ENCODE peak calls at places on chromosomes 3 and 15, in nine cellular contexts. Y is hypothalamus, T is Right ventricle myocardium superior, I is pons, M is AG04449, P is GM06990, B is NCI-H226, U is OCI-M1, F is GOT3. R is an unnamed sample.

GRCh38 chr3:81823882-81824395 is 62.5 kb upstream of the GBE1 start:
- DNase-seq in F (no peak), M (no peak), I (peak), B (no peak), Y (no peak), P (no peak), T (no peak), U (peak), R (no peak)

GRCh38 chr3:118987466-118987865 is 47.2 kb downstream of the IGSF11 start:
- DNase-seq in B (no peak), I (peak), T (peak), M (peak), P (no peak), F (no peak), U (peak), Y (peak), R (peak)

GRCh38 chr3:41102053-41102556 is 97.2 kb upstream of the CTNNB1 start:
- DNase-seq in M (no peak), T (no peak), F (no peak), B (peak), I (no peak), U (peak), Y (no peak), P (no peak), R (no peak)

GRCh38 chr3:197558000-197558399 is 2.2 kb upstream of the BDH1 start:
- DNase-seq in F (no peak), Y (no peak), P (no peak), B (no peak), I (no peak), U (no peak), T (no peak), M (no peak), R (no peak)

GRCh38 chr3:54427951-54428871 is 305.9 kb downstream of the CACNA2D3 start:
- DNase-seq in T (no peak), Y (no peak), I (peak), U (peak), F (peak), B (peak), M (peak), P (peak), R (peak)

GRCh38 chr15:93088981-93089854 is at the start of gene RGMA:
- DNase-seq in P (no peak), T (peak), B (peak), I (no peak), M (no peak), F (no peak), U (no peak), Y (no peak), R (no peak)

GRCh38 chr15:33737687-33738606 is 230.3 kb upstream of the CHRM5 start:
- DNase-seq in F (no peak), I (peak), U (peak), Y (no peak), P (no peak), T (no peak), B (no peak), M (no peak), R (no peak)

GRCh38 chr3:77039606-77040553 is at the start of gene ROBO2:
- DNase-seq in I (no peak), F (no peak), B (no peak), Y (no peak), T (peak), U (peak), M (no peak), P (no peak), R (peak)

GRCh38 chr15:32936283-32936918 is 218.6 kb downstream of the GREM1 start:
- DNase-seq in P (peak), Y (no peak), T (no peak), M (no peak), F (no peak), U (peak), B (no peak), I (peak), R (no peak)

GRCh38 chr15:72889545-72889944 is 106.0 kb upstream of the ADPGK start:
- DNase-seq in I (no peak), P (no peak), M (no peak), F (no peak), B (no peak), T (no peak), U (no peak), Y (no peak), R (no peak)

GRCh38 chr3:160052385-160053047 is 63.9 kb downstream of the IL12A start:
- DNase-seq in M (no peak), T (no peak), P (no peak), I (no peak), U (no peak), Y (no peak), B (no peak), F (no peak), R (no peak)

GRCh38 chr15:75554717-75555116 is 24.4 kb downstream of the PTPN9 start:
- DNase-seq in T (no peak), F (no peak), U (no peak), B (no peak), I (no peak), M (peak), P (no peak), Y (no peak), R (no peak)

GRCh38 chr3:3145831-3146230 is 19.1 kb downstream of the TRNT1 start:
- DNase-seq in U (no peak), B (no peak), M (no peak), T (no peak), Y (no peak), P (no peak), I (no peak), F (no peak), R (no peak)

GRCh38 chr3:15180042-15180611 is 25.9 kb upstream of the CAPN7 start:
- DNase-seq in U (peak), F (no peak), P (peak), M (no peak), I (no peak), Y (no peak), B (no peak), T (no peak), R (no peak)

GRCh38 chr3:116140100-116140689 is 305.1 kb downstream of the LSAMP start:
- DNase-seq in P (no peak), B (peak), Y (no peak), M (no peak), I (peak), T (no peak), F (no peak), U (peak), R (no peak)

GRCh38 chr3:100810671-100811070 is 101.4 kb downstream of the TFG start:
- DNase-seq in F (no peak), Y (no peak), U (no peak), B (peak), M (peak), P (no peak), T (no peak), I (no peak), R (no peak)

GRCh38 chr3:39460677-39461076 is 6.8 kb upstream of the MOBP start:
- DNase-seq in B (no peak), M (no peak), Y (peak), I (peak), T (no peak), P (no peak), U (no peak), F (no peak), R (peak)

GRCh38 chr15:31200735-31201151 is 99.2 kb upstream of the TRPM1 start:
- DNase-seq in T (peak), I (no peak), U (no peak), P (peak), B (no peak), Y (no peak), M (no peak), F (no peak), R (no peak)

GRCh38 chr3:150397220-150397619 is 10.9 kb upstream of the TSC22D2 start:
- DNase-seq in Y (no peak), F (no peak), M (no peak), B (no peak), P (no peak), I (no peak), T (no peak), U (no peak), R (no peak)

GRCh38 chr3:65398953-65399352 is 639.8 kb downstream of the MAGI1 start:
- DNase-seq in T (no peak), Y (no peak), U (no peak), B (no peak), F (no peak), P (no peak), M (no peak), I (no peak), R (no peak)

GRCh38 chr3:190173426-190173825 is 52.7 kb upstream of the P3H2 start:
- DNase-seq in Y (no peak), T (no peak), U (no peak), P (no peak), F (no peak), B (no peak), I (no peak), M (no peak), R (no peak)

GRCh38 chr3:37770336-37770735 is 91.3 kb upstream of the CTDSPL start:
- DNase-seq in P (no peak), M (no peak), U (no peak), T (no peak), B (no peak), I (no peak), Y (no peak), F (no peak), R (no peak)

GRCh38 chr3:33699275-33699674 is 18.8 kb downstream of the CLASP2 start:
- DNase-seq in T (no peak), U (peak), M (no peak), I (no peak), P (no peak), Y (no peak), B (no peak), F (no peak), R (no peak)

GRCh38 chr3:99920530-99921376 is 103.1 kb downstream of the CMSS1 start:
- DNase-seq in T (peak), M (no peak), B (peak), F (no peak), I (peak), U (peak), P (no peak), Y (no peak), R (no peak)

R was measured in anterior cingulate cortex.